ENCODE peak calls at places on chromosomes 16 and 17, in seven cellular contexts. E is fibroblast of pulmonary artery; O is heart left ventricle; T is BJ; B is CD8-positive, alpha-beta T cell; L is choroid plexus epithelial cell; A is mammary epithelial cell. H is an unnamed sample.
A peak's percentile ranks its signal among the peaks of the same experiment; 100 is the strongest.

GRCh38 chr17:69431835-69432234 is 17.3 kb downstream of the MAP2K6 start:
- DNase-seq in L (no peak), A (no peak), E (no peak), B (no peak), T (no peak), O (no peak), H (no peak)

GRCh38 chr16:30063893-30064745 is 1.4 kb upstream of the ALDOA start:
- DNase-seq in T (no peak), B (peak; percentile 63), E (no peak), O (peak; percentile 75), L (peak; percentile 63), A (no peak), H (peak; percentile 89)

GRCh38 chr17:61809816-61810392 is 53.4 kb downstream of the BRIP1 start:
- DNase-seq in O (no peak), E (peak; percentile 79), L (peak; percentile 82), A (peak; percentile 52), B (no peak), T (no peak), H (no peak)

GRCh38 chr16:63481060-63481459 is 1444.8 kb upstream of the CDH8 start:
- DNase-seq in B (no peak), E (no peak), A (no peak), T (no peak), O (no peak), L (no peak), H (no peak)

GRCh38 chr17:40062347-40063033 is at the start of gene THRA:
- DNase-seq in L (peak; percentile 39), B (peak; percentile 61), A (no peak), E (peak; percentile 50), O (peak; percentile 83), T (no peak), H (peak; percentile 56)

GRCh38 chr17:32157225-32157624 is 14.9 kb downstream of the RHOT1 start:
- DNase-seq in A (no peak), T (no peak), O (no peak), L (peak; percentile 89), E (peak; percentile 47), B (no peak), H (no peak)

GRCh38 chr16:29107299-29107698 is 122.4 kb downstream of the LAT start:
- DNase-seq in B (no peak), O (no peak), A (no peak), L (no peak), E (no peak), T (no peak), H (no peak)

GRCh38 chr16:57260294-57260929 is 15.4 kb downstream of the ARL2BP start:
- DNase-seq in T (peak; percentile 15), A (peak; percentile 84), L (peak; percentile 87), B (peak; percentile 16), E (peak; percentile 84), O (peak; percentile 28), H (peak; percentile 66)

GRCh38 chr16:2712063-2712441 is 8.0 kb downstream of the PRSS27 start:
- DNase-seq in A (no peak), L (no peak), E (no peak), B (no peak), O (no peak), T (no peak), H (no peak)

GRCh38 chr16:80515374-80515773 is 25.4 kb upstream of the DYNLRB2 start:
- DNase-seq in B (no peak), O (no peak), L (no peak), T (no peak), A (no peak), E (no peak), H (no peak)

GRCh38 chr17:74164446-74165045 is 38.9 kb upstream of the RPL38 start:
- DNase-seq in O (no peak), B (no peak), L (no peak), E (no peak), T (no peak), A (no peak), H (no peak)

GRCh38 chr17:41545829-41546410 is 17.8 kb upstream of the KRT19 start:
- DNase-seq in A (no peak), L (no peak), T (no peak), O (no peak), E (no peak), B (no peak), H (no peak)

GRCh38 chr17:59160203-59161025 is 4.9 kb downstream of the PRR11 start:
- DNase-seq in E (peak; percentile 18), L (peak; percentile 38), A (no peak), B (no peak), T (no peak), O (no peak), H (peak; percentile 53)

GRCh38 chr16:49515016-49515415 is 141.4 kb downstream of the C16orf78 start:
- DNase-seq in E (no peak), L (no peak), O (no peak), B (no peak), T (no peak), A (no peak), H (no peak)

GRCh38 chr16:49516382-49517036 is 142.9 kb downstream of the C16orf78 start:
- DNase-seq in L (no peak), A (no peak), E (no peak), B (no peak), O (no peak), T (no peak), H (no peak)

GRCh38 chr16:49513040-49513439 is 139.4 kb downstream of the C16orf78 start:
- DNase-seq in E (no peak), L (peak; percentile 25), B (no peak), A (no peak), O (no peak), T (no peak), H (peak; percentile 56)

GRCh38 chr16:49514391-49514980 is 140.9 kb downstream of the C16orf78 start:
- DNase-seq in O (no peak), L (no peak), E (no peak), T (no peak), A (no peak), B (no peak), H (no peak)

GRCh38 chr16:49515861-49516260 is 142.3 kb downstream of the C16orf78 start:
- DNase-seq in A (no peak), E (no peak), B (no peak), T (no peak), O (no peak), L (no peak), H (no peak)
- H3K4me3 ChIP-seq in A (no peak overlapping the region), E (no peak overlapping the region), B (no peak overlapping the region), T (no peak overlapping the region), O (no peak overlapping the region), L (no peak overlapping the region), H (no peak overlapping the region)

GRCh38 chr17:20280051-20280450 is 187.3 kb downstream of the LGALS9B start:
- DNase-seq in B (no peak), O (no peak), L (no peak), A (no peak), E (no peak), T (no peak), H (no peak)

GRCh38 chr17:20279631-20280030 is 187.7 kb downstream of the LGALS9B start:
- DNase-seq in B (no peak), L (no peak), O (no peak), T (no peak), E (no peak), A (no peak), H (no peak)

GRCh38 chr17:20276430-20276829 is 190.9 kb downstream of the LGALS9B start:
- DNase-seq in A (no peak), E (no peak), B (no peak), T (no peak), O (no peak), L (no peak), H (no peak)

GRCh38 chr17:20280832-20281231 is 186.5 kb downstream of the LGALS9B start:
- DNase-seq in B (no peak), E (no peak), A (no peak), L (no peak), O (no peak), T (no peak), H (no peak)

GRCh38 chr17:20278805-20279204 is 188.5 kb downstream of the LGALS9B start:
- DNase-seq in O (no peak), T (no peak), A (no peak), L (no peak), E (no peak), B (no peak), H (no peak)
- TF ChIP-seq CTCF in O (no peak), T (no peak), A (no peak), L (no peak), E (no peak), B (no peak), H (no peak)

GRCh38 chr17:49992191-49992932 is 2.7 kb downstream of the DLX3 start:
- DNase-seq in A (no peak), T (no peak), O (no peak), E (no peak), L (no peak), B (no peak), H (no peak)
- H3K4me3 ChIP-seq in A (no peak overlapping the region), T (no peak overlapping the region), O (no peak overlapping the region), E (no peak overlapping the region), L (no peak overlapping the region), B (no peak overlapping the region), H (no peak overlapping the region)

DNA sequence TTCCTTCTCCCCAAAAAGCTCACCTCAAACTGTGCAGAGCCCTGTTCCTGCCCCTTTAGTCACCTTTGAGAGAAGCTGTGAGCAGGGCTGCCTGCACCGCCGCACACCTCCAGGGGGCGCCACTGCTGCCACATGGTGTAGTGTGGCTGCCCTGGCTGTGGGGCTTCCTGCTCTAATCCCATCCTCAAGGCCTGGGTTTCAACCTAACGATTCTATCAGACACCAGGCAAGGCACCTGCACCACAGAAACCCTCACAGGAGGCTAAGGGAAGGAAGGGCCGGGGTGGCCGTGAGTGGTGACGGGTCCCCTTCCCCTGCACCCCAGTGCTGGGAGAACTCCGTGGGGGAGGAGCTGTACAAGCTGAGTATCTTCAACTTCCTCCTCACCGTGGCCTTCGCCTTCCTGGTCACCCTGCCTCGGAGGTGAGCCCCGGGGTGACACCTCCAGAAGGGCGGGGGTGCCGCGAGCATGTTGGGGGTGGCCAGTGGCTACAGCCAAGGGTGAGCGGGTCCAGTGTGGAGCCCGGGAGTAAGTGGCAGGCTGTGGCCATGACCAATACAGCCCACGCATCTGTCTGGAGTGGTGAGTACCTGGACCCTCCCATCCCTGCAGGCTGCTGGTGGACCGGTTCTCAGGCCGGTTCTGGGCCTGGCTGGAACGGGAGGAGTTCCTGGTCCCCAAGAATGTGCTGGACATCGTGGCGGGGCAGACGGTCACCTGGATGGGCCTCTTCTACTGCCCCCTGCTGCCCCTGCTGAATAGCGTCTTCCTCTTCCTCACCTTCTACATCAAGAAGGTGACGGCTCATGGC is 7.0 kb downstream of the TMC8 start:
- DNase-seq in O (no peak), T (no peak), A (no peak), L (no peak), E (no peak), B (no peak), H (peak; percentile 68)
- TF ChIP-seq CTCF in O (no peak), T (peak; percentile 33), A (peak; percentile 47), L (peak; percentile 41), E (peak; percentile 23), B (peak; percentile 55), H (peak; percentile 75)

H was measured in GM12865.